ENCODE peak calls at places on chromosomes 16 and 17, in seven cellular contexts. W, K, P, U, V, S and H are unnamed samples.

GRCh38 chr16:49603956-49604355 is 230.4 kb downstream of the C16orf78 start:
- DNase-seq in W (no peak), K (no peak), P (no peak), U (no peak), V (no peak), S (no peak), H (no peak)

GRCh38 chr16:79651363-79651762 is 50.8 kb upstream of the MAF start:
- DNase-seq in W (no peak), K (no peak), P (peak), U (no peak), V (no peak), S (no peak), H (no peak)

GRCh38 chr17:73589096-73589980 is 54.9 kb downstream of the SDK2 start:
- DNase-seq in W (no peak), K (no peak), P (no peak), U (no peak), V (no peak), S (no peak), H (no peak)

GRCh38 chr17:42179911-42180410 is 981 bp downstream of the KCNH4 start:
- DNase-seq in W (no peak), K (peak), P (no peak), U (no peak), V (no peak), S (peak), H (peak)

GRCh38 chr16:54143934-54144333 is 142.7 kb downstream of the IRX3 start:
- DNase-seq in W (no peak), K (no peak), P (no peak), U (no peak), V (no peak), S (no peak), H (no peak)

GRCh38 chr17:61461967-61462733 is 9.9 kb downstream of the TBX4 start:
- DNase-seq in W (no peak), K (no peak), P (no peak), U (peak), V (no peak), S (no peak), H (no peak)

GRCh38 chr16:4290236-4290830 is 17.5 kb upstream of the TFAP4 start:
- DNase-seq in W (no peak), K (no peak), P (no peak), U (peak), V (no peak), S (no peak), H (peak)

GRCh38 chr17:69175812-69176517 is 34.3 kb upstream of the ABCA6 start:
- DNase-seq in W (no peak), K (no peak), P (no peak), U (peak), V (no peak), S (no peak), H (peak)

GRCh38 chr17:53186004-53186403 is 636.7 kb upstream of the KIF2B start:
- DNase-seq in W (no peak), K (no peak), P (no peak), U (no peak), V (no peak), S (no peak), H (no peak)

GRCh38 chr16:80991792-80992430 is 14.8 kb downstream of the CMC2 start:
- DNase-seq in W (no peak), K (no peak), P (no peak), U (no peak), V (no peak), S (no peak), H (no peak)

GRCh38 chr17:57357392-57357784 is 101.1 kb downstream of the MSI2 start:
- DNase-seq in W (no peak), K (peak), P (no peak), U (peak), V (peak), S (peak), H (no peak)

GRCh38 chr16:78278047-78278446 is 178.6 kb downstream of the WWOX start:
- DNase-seq in W (no peak), K (no peak), P (no peak), U (no peak), V (no peak), S (no peak), H (no peak)

GRCh38 chr16:85935957-85936760 is 37.2 kb downstream of the IRF8 start:
- DNase-seq in W (peak), K (no peak), P (no peak), U (no peak), V (peak), S (no peak), H (no peak)

GRCh38 chr17:34371405-34371804 is 8.4 kb upstream of the CCL1 start:
- DNase-seq in W (no peak), K (no peak), P (no peak), U (no peak), V (no peak), S (no peak), H (no peak)

GRCh38 chr16:4257646-4258556 is 14.9 kb downstream of the TFAP4 start:
- DNase-seq in W (no peak), K (peak), P (no peak), U (no peak), V (no peak), S (peak), H (no peak)

GRCh38 chr16:84361546-84361945 is 6.8 kb upstream of the ATP2C2 start:
- DNase-seq in W (no peak), K (no peak), P (no peak), U (peak), V (no peak), S (no peak), H (no peak)

GRCh38 chr16:2256531-2257140 is 5.2 kb upstream of the ECI1 start:
- DNase-seq in W (no peak), K (peak), P (no peak), U (no peak), V (no peak), S (peak), H (no peak)

GRCh38 chr17:46178550-46179198 is 14.6 kb downstream of the KANSL1 start:
- DNase-seq in W (no peak), K (no peak), P (no peak), U (peak), V (no peak), S (no peak), H (peak)

GRCh38 chr16:12439443-12440232 is 364.0 kb downstream of the CPPED1 start:
- DNase-seq in W (no peak), K (no peak), P (no peak), U (peak), V (no peak), S (no peak), H (no peak)

GRCh38 chr17:45307290-45308015 is 9.4 kb downstream of the MAP3K14 start:
- DNase-seq in W (no peak), K (no peak), P (peak), U (peak), V (no peak), S (peak), H (peak)

DNA sequence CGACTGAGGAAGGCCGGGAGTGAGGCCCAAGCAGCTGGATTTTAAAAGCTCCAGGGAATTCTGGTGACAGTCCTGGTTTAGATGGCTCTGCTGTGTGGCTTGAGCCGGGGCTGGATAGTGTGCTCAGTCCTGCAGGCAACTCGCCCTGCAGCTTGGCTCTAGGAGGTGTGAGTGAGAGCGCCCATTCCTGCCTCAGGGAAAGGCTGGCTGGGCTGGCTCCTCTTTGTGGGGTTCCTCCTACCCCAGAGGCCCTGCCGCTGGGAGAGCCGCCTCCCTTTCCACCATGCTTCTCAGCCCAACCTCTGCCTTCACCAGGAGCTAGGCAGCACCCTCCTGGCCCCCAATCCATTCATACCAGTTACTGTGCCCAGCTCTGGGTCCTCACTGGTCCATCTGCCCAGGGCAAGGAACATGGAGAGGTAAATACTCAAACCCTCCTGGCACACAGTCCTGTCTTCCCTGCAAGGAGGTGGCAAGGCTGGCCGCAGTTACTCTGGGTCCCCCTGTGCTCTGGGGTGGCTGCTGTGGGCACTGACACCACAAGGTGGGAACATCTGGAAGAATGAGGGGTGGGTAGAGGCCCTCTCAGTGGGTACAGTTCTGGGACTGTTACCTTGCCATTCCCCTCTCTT is 47.1 kb downstream of the VAC14 start:
- DNase-seq in W (no peak), K (no peak), P (no peak), U (no peak), V (no peak), S (no peak), H (no peak)
- H3K27ac ChIP-seq in W (no peak), K (no peak), P (no peak), U (no peak), V (no peak), S (no peak), H (peak)

GRCh38 chr17:17738901-17739300 is 57.6 kb downstream of the RAI1 start:
- DNase-seq in W (no peak), K (no peak), P (no peak), U (no peak), V (no peak), S (no peak), H (no peak)
- H3K27ac ChIP-seq in W (no peak), K (peak), P (peak), U (no peak), V (no peak), S (peak), H (no peak)

DNA sequence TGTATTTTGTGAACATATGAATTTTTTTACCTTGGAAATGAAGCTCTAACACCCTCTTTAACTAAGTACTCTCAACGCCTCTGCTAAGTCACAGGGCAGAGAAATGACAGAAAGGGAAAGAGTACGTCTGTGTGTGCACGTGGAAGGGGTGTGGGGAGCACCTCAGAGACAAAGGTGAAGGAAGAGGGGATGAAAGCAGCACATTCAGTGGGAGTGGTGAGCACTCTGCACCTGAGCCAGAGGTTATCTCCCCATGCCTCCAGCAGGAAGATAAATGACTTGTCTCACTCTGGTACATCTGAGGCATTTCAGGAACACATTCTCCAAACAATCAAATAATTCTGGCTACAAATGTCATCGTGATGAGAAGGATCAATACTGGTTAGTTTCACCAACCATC is 15.0 kb downstream of the GNA13 start:
- DNase-seq in W (peak), K (no peak), P (no peak), U (no peak), V (no peak), S (no peak), H (no peak)
- H3K27ac ChIP-seq in W (peak), K (no peak), P (no peak), U (no peak), V (no peak), S (no peak), H (no peak)

GRCh38 chr16:11104168-11105037 is 151.6 kb downstream of the SOCS1 start:
- DNase-seq in W (no peak), K (no peak), P (no peak), U (no peak), V (no peak), S (no peak), H (no peak)
- H3K27ac ChIP-seq in W (peak), K (no peak), P (no peak), U (no peak), V (peak), S (no peak), H (no peak)

DNA sequence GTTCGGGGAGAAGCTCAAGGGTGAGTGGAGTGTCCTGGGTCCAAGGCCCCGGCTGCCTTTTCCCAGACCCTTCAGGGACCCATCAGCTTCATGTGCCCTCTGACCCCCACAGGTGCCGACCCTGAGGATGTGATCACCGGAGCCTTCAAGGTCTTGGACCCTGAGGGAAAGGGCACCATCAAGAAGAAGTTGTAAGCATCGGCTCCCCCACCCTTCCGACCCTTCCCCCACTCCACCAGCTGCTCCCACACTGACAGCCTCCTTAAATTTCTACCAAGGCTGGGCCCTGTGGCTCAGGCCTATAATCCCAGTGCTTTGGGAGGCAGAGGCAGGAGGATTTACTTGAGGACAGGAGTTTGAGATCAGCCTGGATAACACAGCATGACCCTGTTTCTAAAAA is 1.9 kb downstream of the MYL11 start:
- DNase-seq in W (no peak), K (no peak), P (no peak), U (no peak), V (no peak), S (peak), H (no peak)
- H3K27ac ChIP-seq in W (peak), K (no peak), P (peak), U (no peak), V (no peak), S (no peak), H (no peak)